ENCODE peak calls at places on chromosomes 1 and 21, in seven cellular contexts. One of them, this sample, is unnamed.

GRCh38 chr21:29387598-29387997 is 88.9 kb downstream of the BACH1 start:
- DNase-seq in PC-3: no peak
- DNase-seq in neural progenitor cell: no peak
- DNase-seq in colonic mucosa: no peak
- DNase-seq in H9: no peak
- DNase-seq in mesenchymal stem cell: no peak
- DNase-seq in GM23248: no peak
- DNase-seq in this sample: no peak

GRCh38 chr1:18166929-18167328 is 59.3 kb downstream of the IGSF21 start:
- DNase-seq in PC-3: no peak
- DNase-seq in neural progenitor cell: no peak
- DNase-seq in colonic mucosa: no peak
- DNase-seq in H9: no peak
- DNase-seq in mesenchymal stem cell: no peak
- DNase-seq in GM23248: no peak
- DNase-seq in this sample: no peak

GRCh38 chr1:68958957-68959356 is 462.1 kb upstream of the DEPDC1 start:
- DNase-seq in PC-3: no peak
- DNase-seq in neural progenitor cell: no peak
- DNase-seq in colonic mucosa: no peak
- DNase-seq in H9: no peak
- DNase-seq in mesenchymal stem cell: peak; percentile 8
- DNase-seq in GM23248: no peak
- DNase-seq in this sample: no peak

GRCh38 chr1:179630719-179631118 is 39.1 kb downstream of the TDRD5 start:
- DNase-seq in PC-3: no peak
- DNase-seq in neural progenitor cell: no peak
- DNase-seq in colonic mucosa: no peak
- DNase-seq in H9: no peak
- DNase-seq in mesenchymal stem cell: no peak
- DNase-seq in GM23248: no peak
- DNase-seq in this sample: no peak

GRCh38 chr1:203584040-203584439 is 42.6 kb upstream of the ATP2B4 start:
- DNase-seq in PC-3: no peak
- DNase-seq in neural progenitor cell: no peak
- DNase-seq in colonic mucosa: no peak
- DNase-seq in H9: no peak
- DNase-seq in mesenchymal stem cell: no peak
- DNase-seq in GM23248: peak; percentile 68
- DNase-seq in this sample: no peak

GRCh38 chr1:165408518-165408917 is 36.4 kb downstream of the RXRG start:
- DNase-seq in PC-3: peak; percentile 71
- DNase-seq in neural progenitor cell: peak; percentile 75
- DNase-seq in colonic mucosa: no peak
- DNase-seq in H9: peak; percentile 66
- DNase-seq in mesenchymal stem cell: peak; percentile 63
- DNase-seq in GM23248: peak; percentile 60
- DNase-seq in this sample: no peak

GRCh38 chr1:51693420-51694144 is 76.7 kb downstream of the OSBPL9 start:
- DNase-seq in PC-3: peak; percentile 14
- DNase-seq in neural progenitor cell: no peak
- DNase-seq in colonic mucosa: no peak
- DNase-seq in H9: no peak
- DNase-seq in mesenchymal stem cell: no peak
- DNase-seq in GM23248: peak; percentile 29
- DNase-seq in this sample: no peak

GRCh38 chr1:160608057-160608456 is 28.8 kb upstream of the CD84 start:
- DNase-seq in PC-3: no peak
- DNase-seq in neural progenitor cell: no peak
- DNase-seq in colonic mucosa: no peak
- DNase-seq in H9: no peak
- DNase-seq in mesenchymal stem cell: no peak
- DNase-seq in GM23248: no peak
- DNase-seq in this sample: no peak

GRCh38 chr1:234395297-234395696 is 22.0 kb downstream of the COA6 start:
- DNase-seq in PC-3: no peak
- DNase-seq in neural progenitor cell: no peak
- DNase-seq in colonic mucosa: no peak
- DNase-seq in H9: no peak
- DNase-seq in mesenchymal stem cell: no peak
- DNase-seq in GM23248: no peak
- DNase-seq in this sample: no peak
- H3K27ac ChIP-seq in PC-3: no peak overlapping the region
- H3K27ac ChIP-seq in neural progenitor cell: no peak overlapping the region
- H3K27ac ChIP-seq in colonic mucosa: no peak overlapping the region
- H3K27ac ChIP-seq in H9: no peak overlapping the region
- H3K27ac ChIP-seq in mesenchymal stem cell: no peak overlapping the region
- H3K27ac ChIP-seq in GM23248: no peak overlapping the region
- H3K27ac ChIP-seq in this sample: no peak overlapping the region

GRCh38 chr21:44994016-44994365 is 54.2 kb downstream of the SLX9 start:
- DNase-seq in PC-3: no peak
- DNase-seq in neural progenitor cell: no peak
- DNase-seq in colonic mucosa: no peak
- DNase-seq in H9: no peak
- DNase-seq in mesenchymal stem cell: no peak
- DNase-seq in GM23248: no peak
- DNase-seq in this sample: peak; percentile 70

GRCh38 chr21:44994581-44995171 is 54.8 kb downstream of the SLX9 start:
- DNase-seq in PC-3: no peak
- DNase-seq in neural progenitor cell: no peak
- DNase-seq in colonic mucosa: no peak
- DNase-seq in H9: no peak
- DNase-seq in mesenchymal stem cell: no peak
- DNase-seq in GM23248: peak; percentile 39
- DNase-seq in this sample: peak; percentile 70

GRCh38 chr21:44991538-44992483 is 52.0 kb downstream of the SLX9 start:
- DNase-seq in PC-3: no peak
- DNase-seq in neural progenitor cell: no peak
- DNase-seq in colonic mucosa: no peak
- DNase-seq in H9: no peak
- DNase-seq in mesenchymal stem cell: peak; percentile 63
- DNase-seq in GM23248: no peak
- DNase-seq in this sample: peak; percentile 69

GRCh38 chr21:44992608-44993031 is 52.8 kb downstream of the SLX9 start:
- DNase-seq in PC-3: no peak
- DNase-seq in neural progenitor cell: no peak
- DNase-seq in colonic mucosa: no peak
- DNase-seq in H9: no peak
- DNase-seq in mesenchymal stem cell: no peak
- DNase-seq in GM23248: no peak
- DNase-seq in this sample: peak; percentile 71

DNA sequence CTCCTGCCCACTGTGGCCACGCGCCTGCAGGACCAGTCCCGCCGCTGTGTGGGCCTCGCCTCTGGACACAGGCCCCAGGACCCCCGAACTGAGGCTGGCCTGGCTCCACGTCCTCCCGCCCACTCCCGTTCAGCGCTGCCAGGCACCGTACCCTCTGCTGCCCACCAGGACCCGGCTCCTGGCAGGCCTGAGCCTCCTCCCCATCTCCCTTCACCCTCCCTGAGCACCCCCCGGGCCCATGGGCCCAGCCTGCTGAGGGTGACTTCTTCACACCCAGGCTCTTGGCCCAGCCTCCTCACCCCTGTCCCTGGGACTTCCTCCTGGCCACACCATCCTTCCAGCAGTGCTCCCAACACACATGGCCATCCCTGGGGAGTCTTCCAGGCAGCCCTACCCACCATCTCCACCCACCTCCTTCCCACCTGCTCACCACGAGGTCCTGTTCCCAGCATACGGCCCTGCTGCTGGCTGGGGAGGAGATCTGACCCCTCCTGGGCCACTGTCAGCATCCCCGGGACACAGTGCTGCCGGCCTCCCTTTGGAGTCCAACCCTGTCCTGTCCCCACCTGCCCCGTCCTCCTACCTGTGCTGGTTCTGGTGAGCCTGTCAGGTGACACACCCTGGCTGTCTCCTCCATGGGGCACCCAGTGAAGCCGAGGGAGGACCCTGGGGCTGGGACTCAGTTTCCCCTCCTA is 53.6 kb downstream of the SLX9 start:
- DNase-seq in PC-3: no peak
- DNase-seq in neural progenitor cell: no peak
- DNase-seq in colonic mucosa: no peak
- DNase-seq in H9: no peak
- DNase-seq in mesenchymal stem cell: no peak
- DNase-seq in GM23248: no peak
- DNase-seq in this sample: peak; percentile 64
- H3K9ac ChIP-seq in PC-3: no peak overlapping the region
- H3K9ac ChIP-seq in neural progenitor cell: no peak overlapping the region
- H3K9ac ChIP-seq in colonic mucosa: no peak overlapping the region
- H3K9ac ChIP-seq in H9: no peak overlapping the region
- H3K9ac ChIP-seq in mesenchymal stem cell: no peak overlapping the region
- H3K9ac ChIP-seq in GM23248: no peak overlapping the region
- H3K9ac ChIP-seq in this sample: no peak overlapping the region

GRCh38 chr1:206923009-206923960 is 1.5 kb upstream of the FCMR start:
- DNase-seq in PC-3: no peak
- DNase-seq in neural progenitor cell: no peak
- DNase-seq in colonic mucosa: no peak
- DNase-seq in H9: no peak
- DNase-seq in mesenchymal stem cell: no peak
- DNase-seq in GM23248: no peak
- DNase-seq in this sample: peak; percentile 77

GRCh38 chr1:206923961-206924548 is 2.3 kb upstream of the FCMR start:
- DNase-seq in PC-3: no peak
- DNase-seq in neural progenitor cell: no peak
- DNase-seq in colonic mucosa: no peak
- DNase-seq in H9: no peak
- DNase-seq in mesenchymal stem cell: no peak
- DNase-seq in GM23248: no peak
- DNase-seq in this sample: peak; percentile 15

GRCh38 chr1:206924549-206925115 is 2.9 kb upstream of the FCMR start:
- DNase-seq in PC-3: no peak
- DNase-seq in neural progenitor cell: no peak
- DNase-seq in colonic mucosa: no peak
- DNase-seq in H9: no peak
- DNase-seq in mesenchymal stem cell: no peak
- DNase-seq in GM23248: no peak
- DNase-seq in this sample: no peak

GRCh38 chr1:206926286-206926685 is 4.5 kb upstream of the FCMR start:
- DNase-seq in PC-3: no peak
- DNase-seq in neural progenitor cell: no peak
- DNase-seq in colonic mucosa: no peak
- DNase-seq in H9: no peak
- DNase-seq in mesenchymal stem cell: no peak
- DNase-seq in GM23248: no peak
- DNase-seq in this sample: no peak

DNA sequence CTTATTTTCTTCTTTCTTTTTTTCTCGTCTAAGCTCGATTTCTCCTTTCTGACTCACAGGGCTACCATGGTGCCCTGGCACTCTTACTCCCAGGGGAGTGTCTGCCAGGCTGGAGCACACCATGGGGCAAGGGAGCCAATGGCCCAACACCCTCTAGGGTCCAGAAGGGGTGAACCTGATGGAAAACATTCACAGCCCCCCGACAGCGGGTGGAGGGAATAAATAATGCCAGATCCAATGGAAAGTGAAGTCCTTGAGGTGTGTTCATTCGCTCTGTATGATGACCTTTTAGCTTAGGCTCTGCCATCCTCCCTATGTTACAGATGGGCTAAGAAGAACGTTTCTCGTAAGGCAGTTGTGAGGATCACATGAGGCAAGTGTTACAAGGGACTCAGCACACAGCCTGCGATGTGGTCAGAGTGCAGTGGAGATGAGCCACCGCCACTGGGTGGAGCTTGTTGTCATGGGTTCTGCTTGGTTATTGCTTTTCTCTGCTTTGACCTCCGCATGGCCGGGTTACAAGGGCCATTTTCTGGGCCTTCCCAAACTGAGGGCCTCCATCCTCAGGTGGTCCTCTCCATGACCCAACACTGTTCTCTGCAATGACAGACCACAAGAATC is 3.5 kb upstream of the FCMR start:
- DNase-seq in PC-3: no peak
- DNase-seq in neural progenitor cell: no peak
- DNase-seq in colonic mucosa: peak; percentile 80
- DNase-seq in H9: peak; percentile 64
- DNase-seq in mesenchymal stem cell: peak; percentile 7
- DNase-seq in GM23248: peak; percentile 8
- DNase-seq in this sample: no peak
- H3K27ac ChIP-seq in PC-3: no peak overlapping the region
- H3K27ac ChIP-seq in neural progenitor cell: no peak overlapping the region
- H3K27ac ChIP-seq in colonic mucosa: peak overlapping the region; percentile 75
- H3K27ac ChIP-seq in H9: no peak overlapping the region
- H3K27ac ChIP-seq in mesenchymal stem cell: no peak overlapping the region
- H3K27ac ChIP-seq in GM23248: no peak overlapping the region
- H3K27ac ChIP-seq in this sample: no peak overlapping the region

GRCh38 chr21:43331962-43332458 is 94.9 kb downstream of the SIK1 start:
- DNase-seq in PC-3: peak; percentile 25
- DNase-seq in neural progenitor cell: no peak
- DNase-seq in colonic mucosa: no peak
- DNase-seq in H9: no peak
- DNase-seq in mesenchymal stem cell: peak; percentile 98
- DNase-seq in GM23248: peak; percentile 52
- DNase-seq in this sample: peak; percentile 78
- H3K9ac ChIP-seq in PC-3: no peak overlapping the region
- H3K9ac ChIP-seq in neural progenitor cell: no peak overlapping the region
- H3K9ac ChIP-seq in colonic mucosa: no peak overlapping the region
- H3K9ac ChIP-seq in H9: no peak overlapping the region
- H3K9ac ChIP-seq in mesenchymal stem cell: no peak overlapping the region
- H3K9ac ChIP-seq in GM23248: no peak overlapping the region
- H3K9ac ChIP-seq in this sample: no peak overlapping the region

GRCh38 chr1:205258313-205259176 is 30.8 kb downstream of the TMCC2 start:
- DNase-seq in PC-3: peak; percentile 34
- DNase-seq in neural progenitor cell: no peak
- DNase-seq in colonic mucosa: no peak
- DNase-seq in H9: no peak
- DNase-seq in mesenchymal stem cell: peak; percentile 76
- DNase-seq in GM23248: peak; percentile 41
- DNase-seq in this sample: no peak

GRCh38 chr1:205255941-205256780 is 28.4 kb downstream of the TMCC2 start:
- DNase-seq in PC-3: peak; percentile 95
- DNase-seq in neural progenitor cell: peak; percentile 84
- DNase-seq in colonic mucosa: peak; percentile 93
- DNase-seq in H9: peak; percentile 90
- DNase-seq in mesenchymal stem cell: peak; percentile 86
- DNase-seq in GM23248: peak; percentile 88
- DNase-seq in this sample: peak; percentile 94

GRCh38 chr1:205259361-205259832 is 31.7 kb downstream of the TMCC2 start:
- DNase-seq in PC-3: no peak
- DNase-seq in neural progenitor cell: no peak
- DNase-seq in colonic mucosa: no peak
- DNase-seq in H9: no peak
- DNase-seq in mesenchymal stem cell: peak; percentile 59
- DNase-seq in GM23248: no peak
- DNase-seq in this sample: no peak

GRCh38 chr1:205256956-205257615 is 29.3 kb downstream of the TMCC2 start:
- DNase-seq in PC-3: no peak
- DNase-seq in neural progenitor cell: peak; percentile 37
- DNase-seq in colonic mucosa: no peak
- DNase-seq in H9: no peak
- DNase-seq in mesenchymal stem cell: no peak
- DNase-seq in GM23248: no peak
- DNase-seq in this sample: no peak

GRCh38 chr1:205257735-205258134 is 30.0 kb downstream of the TMCC2 start:
- DNase-seq in PC-3: no peak
- DNase-seq in neural progenitor cell: no peak
- DNase-seq in colonic mucosa: no peak
- DNase-seq in H9: no peak
- DNase-seq in mesenchymal stem cell: no peak
- DNase-seq in GM23248: no peak
- DNase-seq in this sample: no peak
- H3K27ac ChIP-seq in PC-3: no peak overlapping the region
- H3K27ac ChIP-seq in neural progenitor cell: no peak overlapping the region
- H3K27ac ChIP-seq in colonic mucosa: no peak overlapping the region
- H3K27ac ChIP-seq in H9: no peak overlapping the region
- H3K27ac ChIP-seq in mesenchymal stem cell: no peak overlapping the region
- H3K27ac ChIP-seq in GM23248: no peak overlapping the region
- H3K27ac ChIP-seq in this sample: no peak overlapping the region